ENCODE peak calls at places on chromosomes 16 and 17, in seven cellular contexts. V is endodermal cell, W is neuronal stem cell, J is neural progenitor cell, Z is mammary epithelial cell, L is GM23248, H is PC-3. K is an unnamed sample.

GRCh38 chr17:49715221-49715620 is 7.5 kb upstream of the SLC35B1 start:
- DNase-seq in V (no peak), W (no peak), J (no peak), Z (no peak), L (no peak), H (no peak), K (no peak)

GRCh38 chr16:35734728-35735402 is 2275.5 kb downstream of the TP53TG3F start:
- DNase-seq in V (no peak), W (no peak), J (no peak), Z (no peak), L (no peak), H (no peak), K (no peak)

GRCh38 chr16:14564881-14565687 is 65.0 kb downstream of the PARN start:
- DNase-seq in V (no peak), W (no peak), J (no peak), Z (peak; percentile 43), L (peak; percentile 12), H (peak; percentile 65), K (peak; percentile 50)

GRCh38 chr16:89039756-89040155 is 53.9 kb upstream of the ACSF3 start:
- DNase-seq in V (no peak), W (no peak), J (no peak), Z (no peak), L (no peak), H (no peak), K (no peak)

GRCh38 chr17:6413073-6413472 is 21.8 kb downstream of the AIPL1 start:
- DNase-seq in V (no peak), W (no peak), J (peak; percentile 66), Z (peak; percentile 41), L (peak; percentile 52), H (peak; percentile 73), K (peak; percentile 84)

GRCh38 chr16:70646260-70647241 is at the start of gene IL34:
- DNase-seq in V (no peak), W (no peak), J (no peak), Z (no peak), L (peak; percentile 45), H (no peak), K (peak; percentile 53)

GRCh38 chr17:8300629-8301242 is 5.5 kb upstream of the SLC25A35 start:
- DNase-seq in V (peak; percentile 88), W (peak; percentile 51), J (peak; percentile 83), Z (peak; percentile 50), L (peak; percentile 82), H (peak; percentile 69), K (peak; percentile 93)

GRCh38 chr16:3673676-3674377 is 19.3 kb downstream of the DNASE1 start:
- DNase-seq in V (no peak), W (no peak), J (no peak), Z (no peak), L (no peak), H (no peak), K (no peak)

GRCh38 chr17:58577696-58578095 is 63.3 kb upstream of the MTMR4 start:
- DNase-seq in V (peak; percentile 86), W (peak; percentile 50), J (peak; percentile 86), Z (peak; percentile 40), L (peak; percentile 81), H (peak; percentile 80), K (peak; percentile 67)

GRCh38 chr16:65120811-65121721 is 797 bp downstream of the CDH11 start:
- DNase-seq in V (peak; percentile 80), W (no peak), J (peak; percentile 59), Z (peak; percentile 19), L (peak; percentile 56), H (no peak), K (no peak)
- H3K4me3 ChIP-seq in V (peak overlapping the region; percentile 82), W (peak overlapping the region; percentile 30), J (peak overlapping the region; percentile 93), Z (peak overlapping the region; percentile 86), L (peak overlapping the region; percentile 98), H (peak overlapping the region; percentile 90), K (no peak overlapping the region)

DNA sequence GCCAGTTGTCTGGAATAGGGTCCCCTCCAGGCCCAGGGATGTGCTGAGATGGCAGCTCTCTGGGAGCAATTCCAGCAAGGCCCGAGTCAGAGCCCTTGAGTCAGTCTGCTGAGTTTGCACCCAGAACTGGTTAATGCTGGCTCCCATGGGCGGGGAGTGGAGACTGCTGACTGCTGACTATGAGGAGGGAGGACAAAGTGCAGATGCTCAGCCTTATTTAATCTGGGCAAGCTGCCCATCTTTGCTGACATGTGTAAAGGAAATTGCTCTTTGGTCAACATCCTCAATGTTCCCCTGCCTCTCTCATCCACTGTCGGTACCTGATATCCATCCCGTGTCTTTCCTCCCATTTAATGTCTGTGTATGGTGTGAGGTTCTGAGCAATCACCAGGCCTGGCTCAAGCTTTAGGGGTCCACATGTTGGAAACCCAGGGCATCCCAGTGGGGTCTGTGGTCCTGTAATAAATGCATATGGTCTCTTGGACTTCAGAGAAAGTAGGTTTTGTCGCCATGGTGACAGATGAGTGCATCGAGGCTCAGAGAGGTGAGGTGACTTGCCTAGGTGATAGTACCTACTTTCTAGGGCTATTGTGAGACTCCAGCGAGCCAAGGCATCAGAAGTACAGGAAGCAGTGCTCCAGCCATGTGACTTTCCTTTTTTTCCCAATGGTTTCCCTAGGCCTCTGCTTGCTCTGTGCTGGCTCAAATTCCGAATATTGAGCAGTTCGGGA is 20.0 kb upstream of the RNF135 start:
- DNase-seq in V (no peak), W (no peak), J (no peak), Z (peak; percentile 69), L (peak; percentile 92), H (peak; percentile 46), K (no peak)
- H3K9ac ChIP-seq in V (no peak overlapping the region), W (no peak overlapping the region), J (no peak overlapping the region), Z (no peak overlapping the region), L (no peak overlapping the region), H (no peak overlapping the region), K (no peak overlapping the region)

GRCh38 chr16:75038036-75038959 is 39.5 kb downstream of the ZNRF1 start:
- DNase-seq in V (no peak), W (no peak), J (no peak), Z (no peak), L (no peak), H (no peak), K (no peak)
- H3K36me3 ChIP-seq in V (peaks cover 7% of the 10 kb centered on the region), W (no peaks in the 10 kb centered on the region), J (peaks cover 3% of the 10 kb centered on the region), Z (no peaks in the 10 kb centered on the region), L (no peaks in the 10 kb centered on the region), H (peaks cover 23% of the 10 kb centered on the region), K (no peaks in the 10 kb centered on the region)

GRCh38 chr16:50152807-50153647 is at the start of gene TENT4B:
- DNase-seq in V (peak; percentile 93), W (peak; percentile 82), J (peak; percentile 92), Z (peak; percentile 79), L (peak; percentile 92), H (peak; percentile 57), K (peak; percentile 90)

GRCh38 chr16:50155925-50156324 is 2.8 kb downstream of the TENT4B start:
- DNase-seq in V (no peak), W (no peak), J (no peak), Z (no peak), L (no peak), H (no peak), K (no peak)

GRCh38 chr16:50153648-50154368 is 702 bp downstream of the TENT4B start:
- DNase-seq in V (peak; percentile 69), W (no peak), J (peak; percentile 46), Z (peak; percentile 11), L (peak; percentile 56), H (peak; percentile 3), K (peak; percentile 47)

GRCh38 chr16:50152386-50152806 is 710 bp upstream of the TENT4B start:
- DNase-seq in V (peak; percentile 67), W (no peak), J (no peak), Z (peak; percentile 40), L (peak; percentile 67), H (peak; percentile 28), K (no peak)

DNA sequence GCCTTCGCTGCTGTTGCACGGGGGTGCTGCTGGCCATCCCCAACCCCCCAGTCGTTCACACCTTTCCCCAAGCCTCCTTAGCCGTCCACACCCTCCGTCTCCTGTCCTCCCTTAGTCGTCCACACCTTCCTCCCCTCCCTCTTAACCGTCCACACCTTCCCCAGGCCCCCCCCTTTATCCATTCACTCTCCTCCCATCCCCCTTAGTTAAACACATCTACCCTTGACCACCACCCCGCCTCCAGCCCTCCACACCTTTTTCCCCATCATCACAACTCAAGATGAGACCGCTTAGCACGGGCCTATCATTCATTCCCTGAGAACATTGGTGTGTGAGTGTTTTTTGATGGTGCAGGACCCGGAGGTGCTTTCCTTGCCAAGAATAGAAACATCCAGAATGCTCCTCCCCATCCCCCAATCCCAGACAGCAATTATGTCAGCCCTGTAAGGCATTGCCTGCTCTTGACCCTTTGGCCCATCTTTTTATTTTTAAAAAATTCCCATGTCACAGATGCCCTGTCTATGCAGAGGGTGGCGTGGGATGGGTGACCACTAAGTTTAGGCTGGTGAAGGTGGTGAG is 1.4 kb downstream of the TENT4B start:
- DNase-seq in V (peak; percentile 51), W (no peak), J (no peak), Z (peak; percentile 19), L (peak; percentile 42), H (no peak), K (no peak)
- H3K4me3 ChIP-seq in V (peak overlapping the region; percentile 88), W (peak overlapping the region; percentile 94), J (peak overlapping the region; percentile 99), Z (peak overlapping the region; percentile 95), L (peak overlapping the region; percentile 94), H (peak overlapping the region; percentile 90), K (peak overlapping the region; percentile 87)

K was measured in Karpas-422.